ENCODE peak calls at places on chromosomes 3 and 15, in seven cellular contexts. L, T, J, F, R, K and M are unnamed samples.

GRCh38 chr15:29135702-29136426 is 133.8 kb downstream of the NSMCE3 start:
- DNase-seq in L (no peak), T (no peak), J (no peak), F (no peak), R (no peak), K (no peak), M (no peak)

GRCh38 chr3:171348121-171348520 is 112.1 kb downstream of the TNIK start:
- DNase-seq in L (no peak), T (no peak), J (peak; percentile 28), F (no peak), R (peak; percentile 67), K (no peak), M (no peak)

GRCh38 chr15:32831458-32831857 is 113.7 kb downstream of the GREM1 start:
- DNase-seq in L (no peak), T (no peak), J (no peak), F (no peak), R (no peak), K (no peak), M (no peak)

GRCh38 chr3:185728630-185729334 is 96.1 kb downstream of the IGF2BP2 start:
- DNase-seq in L (no peak), T (no peak), J (no peak), F (no peak), R (no peak), K (no peak), M (no peak)

GRCh38 chr3:71258116-71258515 is 325.4 kb downstream of the FOXP1 start:
- DNase-seq in L (no peak), T (no peak), J (no peak), F (no peak), R (peak; percentile 94), K (no peak), M (no peak)

GRCh38 chr15:45319472-45320214 is 58.7 kb downstream of the GATM start:
- DNase-seq in L (no peak), T (no peak), J (no peak), F (no peak), R (no peak), K (no peak), M (no peak)

GRCh38 chr15:79035814-79036213 is 54.8 kb downstream of the RASGRF1 start:
- DNase-seq in L (no peak), T (no peak), J (no peak), F (no peak), R (no peak), K (no peak), M (no peak)

GRCh38 chr3:14548321-14548729 is 8.2 kb upstream of the GRIP2 start:
- DNase-seq in L (peak; percentile 68), T (peak; percentile 51), J (peak; percentile 60), F (peak; percentile 76), R (peak; percentile 37), K (peak; percentile 37), M (peak; percentile 64)

GRCh38 chr15:28960979-28961378 is 75.2 kb downstream of the APBA2 start:
- DNase-seq in L (no peak), T (no peak), J (no peak), F (no peak), R (peak; percentile 83), K (no peak), M (no peak)

GRCh38 chr3:133563186-133563591 is 10.3 kb upstream of the CDV3 start:
- DNase-seq in L (no peak), T (no peak), J (no peak), F (no peak), R (no peak), K (no peak), M (no peak)

GRCh38 chr3:60755094-60755493 is 496.2 kb downstream of the FHIT start:
- DNase-seq in L (no peak), T (no peak), J (peak; percentile 8), F (no peak), R (no peak), K (no peak), M (no peak)

GRCh38 chr3:157956850-157957249 is 149.4 kb downstream of the SHOX2 start:
- DNase-seq in L (no peak), T (no peak), J (no peak), F (no peak), R (no peak), K (no peak), M (no peak)

GRCh38 chr15:25863067-25863967 is at the start of gene ATP10A:
- DNase-seq in L (peak; percentile 54), T (no peak), J (no peak), F (no peak), R (peak; percentile 57), K (no peak), M (peak; percentile 61)

GRCh38 chr3:47385007-47385406 is 4.2 kb downstream of the PTPN23 start:
- DNase-seq in L (no peak), T (no peak), J (no peak), F (no peak), R (no peak), K (no peak), M (no peak)

GRCh38 chr15:74781673-74782595 is at the start of gene CSK:
- DNase-seq in L (peak; percentile 86), T (peak; percentile 81), J (peak; percentile 87), F (peak; percentile 95), R (peak; percentile 33), K (peak; percentile 66), M (peak; percentile 76)

GRCh38 chr3:190092250-190092649 is 28.4 kb downstream of the P3H2 start:
- DNase-seq in L (no peak), T (no peak), J (peak; percentile 50), F (no peak), R (peak; percentile 87), K (no peak), M (no peak)

GRCh38 chr3:27105904-27106303 is 263.3 kb downstream of the NEK10 start:
- DNase-seq in L (no peak), T (peak; percentile 12), J (no peak), F (no peak), R (peak; percentile 5), K (peak; percentile 9), M (no peak)

GRCh38 chr15:72197045-72197459 is 535 bp downstream of the GRAMD2A start:
- DNase-seq in L (no peak), T (no peak), J (no peak), F (no peak), R (no peak), K (no peak), M (no peak)

DNA sequence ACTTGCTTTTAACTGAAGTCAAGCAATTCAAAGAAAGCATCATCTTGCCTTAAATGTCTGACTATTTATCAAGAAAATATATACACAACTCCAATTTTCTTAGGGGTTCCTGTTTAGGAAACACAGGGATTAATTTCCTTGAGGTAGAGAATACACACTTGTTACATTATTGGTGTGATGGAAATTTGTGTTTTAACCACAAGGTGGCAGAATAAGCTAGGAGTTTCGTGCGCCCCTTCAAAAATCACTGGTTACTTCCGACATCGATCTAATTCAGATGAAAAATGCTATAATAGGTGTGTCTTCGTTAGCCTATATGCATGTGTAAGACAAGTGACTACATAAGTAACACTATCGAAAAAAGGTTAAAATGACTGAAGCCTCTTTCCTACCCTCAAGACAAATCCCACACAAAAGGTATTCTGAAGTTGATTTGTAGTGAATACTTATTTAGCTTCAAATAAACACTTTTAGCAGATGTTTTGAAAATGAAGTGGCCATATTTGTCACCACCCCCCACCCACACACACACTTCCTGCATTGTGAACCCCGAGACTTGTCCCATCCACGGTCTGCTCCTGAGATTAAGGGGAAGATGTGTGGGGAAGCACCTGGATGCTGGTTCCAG is 246.5 kb downstream of the ROBO1 start:
- DNase-seq in L (no peak), T (no peak), J (peak; percentile 48), F (peak; percentile 4), R (peak; percentile 59), K (no peak), M (peak; percentile 3)
- TF ChIP-seq CTCF in L (peak; percentile 41), T (peak; percentile 49), J (peak; percentile 44), F (peak; percentile 10), R (peak; percentile 34), K (peak; percentile 56), M (peak; percentile 66)

DNA sequence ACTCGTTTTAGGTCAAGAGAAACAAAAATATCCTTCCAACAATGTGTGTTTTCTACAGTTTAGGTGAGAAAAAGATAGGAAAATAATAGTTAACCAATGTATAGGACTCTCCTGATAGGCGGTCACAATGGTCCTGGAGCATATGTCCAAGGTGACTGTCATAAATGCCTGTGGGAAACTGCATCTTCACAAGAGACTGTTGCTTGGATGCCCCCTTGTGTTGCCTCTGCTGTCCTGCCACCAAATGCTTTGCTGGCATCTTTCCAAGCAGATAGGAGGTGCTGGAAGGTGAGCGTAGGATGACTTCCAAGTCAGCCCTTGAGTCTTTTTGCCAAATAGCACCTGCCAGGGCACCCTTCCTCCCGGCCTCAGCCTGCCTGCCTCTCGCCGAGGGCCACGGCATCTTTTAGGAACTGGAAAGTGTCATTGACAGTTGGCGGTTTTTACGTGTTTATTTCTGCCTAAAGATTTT is 24.1 kb upstream of the SACM1L start:
- DNase-seq in L (peak; percentile 56), T (peak; percentile 54), J (peak; percentile 77), F (peak; percentile 78), R (no peak), K (peak; percentile 66), M (peak; percentile 70)
- TF ChIP-seq CTCF in L (peak; percentile 57), T (peak; percentile 40), J (peak; percentile 60), F (peak; percentile 99), R (peak; percentile 53), K (peak; percentile 58), M (peak; percentile 78)

GRCh38 chr3:58560771-58561311 is 16.4 kb downstream of the FAM107A start:
- DNase-seq in L (no peak), T (no peak), J (no peak), F (peak; percentile 20), R (peak; percentile 91), K (no peak), M (peak; percentile 6)
- TF ChIP-seq CTCF in L (peak; percentile 15), T (no peak), J (no peak), F (peak; percentile 29), R (peak; percentile 62), K (no peak), M (no peak)

GRCh38 chr3:194869482-194870169 is 183.9 kb downstream of the FAM43A start:
- DNase-seq in L (no peak), T (no peak), J (no peak), F (no peak), R (peak; percentile 71), K (no peak), M (no peak)
- TF ChIP-seq CTCF in L (no peak), T (no peak), J (no peak), F (no peak), R (no peak), K (no peak), M (no peak)

DNA sequence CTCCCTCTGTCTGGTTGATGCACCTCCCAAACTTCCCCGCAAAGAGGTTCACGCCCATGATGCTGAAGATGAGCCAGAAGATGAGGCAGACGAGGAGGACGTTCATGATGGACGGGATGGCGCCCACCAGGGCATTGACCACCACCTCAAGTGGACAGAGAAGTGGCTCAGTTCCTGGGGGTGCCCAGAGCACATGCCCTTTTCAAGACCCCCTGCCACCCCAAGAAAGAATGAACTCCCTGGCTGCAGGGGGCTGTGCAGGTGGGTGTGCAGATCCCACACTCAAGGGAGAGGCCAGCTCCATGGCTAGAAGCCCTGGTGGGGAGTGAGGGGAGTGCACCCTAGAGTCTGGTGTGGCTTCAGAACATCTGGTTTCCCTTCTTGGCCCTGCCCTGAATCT is 64.1 kb downstream of the EXOG start:
- DNase-seq in L (peak; percentile 12), T (peak; percentile 4), J (no peak), F (no peak), R (no peak), K (no peak), M (peak; percentile 4)
- TF ChIP-seq CTCF in L (no peak), T (no peak), J (peak; percentile 28), F (no peak), R (no peak), K (no peak), M (no peak)